ENCODE peak calls at places on chromosomes 3 and 15, in four cellular contexts. One of them, this sample, is unnamed.
A peak's percentile ranks its signal among the peaks of the same experiment; 100 is the strongest.

GRCh38 chr15:31434418-31435255 is 108.0 kb downstream of the KLF13 start:
- DNase-seq in H1: no peak
- DNase-seq in K562: no peak
- DNase-seq in GM12878: peak; percentile 69
- DNase-seq in this sample: no peak

GRCh38 chr3:167917969-167918368 is 177.8 kb downstream of the GOLIM4 start:
- DNase-seq in H1: no peak
- DNase-seq in K562: no peak
- DNase-seq in GM12878: no peak
- DNase-seq in this sample: no peak

GRCh38 chr3:120368172-120368571 is 19.0 kb upstream of the LRRC58 start:
- DNase-seq in H1: no peak
- DNase-seq in K562: no peak
- DNase-seq in GM12878: no peak
- DNase-seq in this sample: no peak

GRCh38 chr3:187064210-187065115 is 74.8 kb downstream of the RPL39L start:
- DNase-seq in H1: no peak
- DNase-seq in K562: no peak
- DNase-seq in GM12878: no peak
- DNase-seq in this sample: peak; percentile 65

GRCh38 chr3:59425942-59426341 is 376.1 kb upstream of the CFAP20DC start:
- DNase-seq in H1: no peak
- DNase-seq in K562: no peak
- DNase-seq in GM12878: no peak
- DNase-seq in this sample: no peak

GRCh38 chr3:48698891-48699290 is 13.2 kb upstream of the NCKIPSD start:
- DNase-seq in H1: no peak
- DNase-seq in K562: no peak
- DNase-seq in GM12878: no peak
- DNase-seq in this sample: no peak

GRCh38 chr3:115958531-115958930 is 335.2 kb downstream of the GAP43 start:
- DNase-seq in H1: no peak
- DNase-seq in K562: no peak
- DNase-seq in GM12878: no peak
- DNase-seq in this sample: no peak

GRCh38 chr3:514206-514605 is 317.6 kb downstream of the CHL1 start:
- DNase-seq in H1: no peak
- DNase-seq in K562: no peak
- DNase-seq in GM12878: no peak
- DNase-seq in this sample: no peak

GRCh38 chr3:169264711-169265110 is 398.8 kb downstream of the MECOM start:
- DNase-seq in H1: no peak
- DNase-seq in K562: no peak
- DNase-seq in GM12878: no peak
- DNase-seq in this sample: no peak

DNA sequence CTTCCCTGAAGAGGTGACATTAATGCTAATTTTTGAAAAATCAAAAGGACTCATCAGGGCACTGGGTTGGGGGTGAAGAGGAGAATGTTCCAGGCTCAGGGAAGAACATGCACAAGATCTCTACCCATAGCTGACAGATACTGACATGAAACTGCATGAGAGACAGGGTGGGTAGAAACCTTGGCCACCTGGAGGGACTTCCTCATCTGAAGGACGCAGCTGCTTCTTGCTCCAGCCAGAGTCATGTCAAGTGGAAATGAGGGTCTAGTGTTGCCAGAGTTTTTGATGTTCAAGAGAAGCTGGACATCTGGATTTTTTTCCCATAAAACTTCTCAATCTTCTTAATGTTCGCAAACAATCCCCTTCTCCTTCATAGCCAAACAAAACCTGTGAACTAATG is 29.7 kb downstream of the AMOTL2 start:
- DNase-seq in H1: no peak
- DNase-seq in K562: no peak
- DNase-seq in GM12878: no peak
- DNase-seq in this sample: no peak
- TF ChIP-seq CEBPB in H1: no peak
- TF ChIP-seq CEBPB in K562: no peak
- TF ChIP-seq CEBPB in GM12878: no peak
- TF ChIP-seq CEBPB in this sample: no peak

GRCh38 chr3:49804141-49805041 is 1.3 kb downstream of the INKA1 start:
- DNase-seq in H1: no peak
- DNase-seq in K562: no peak
- DNase-seq in GM12878: no peak
- DNase-seq in this sample: no peak

GRCh38 chr3:49806838-49807237 is 3.8 kb downstream of the INKA1 start:
- DNase-seq in H1: no peak
- DNase-seq in K562: no peak
- DNase-seq in GM12878: no peak
- DNase-seq in this sample: no peak

GRCh38 chr3:49805884-49806701 is 3.0 kb downstream of the INKA1 start:
- DNase-seq in H1: no peak
- DNase-seq in K562: peak; percentile 84
- DNase-seq in GM12878: no peak
- DNase-seq in this sample: no peak

GRCh38 chr3:49803464-49804140 is 541 bp downstream of the INKA1 start:
- DNase-seq in H1: no peak
- DNase-seq in K562: peak; percentile 80
- DNase-seq in GM12878: no peak
- DNase-seq in this sample: no peak

DNA sequence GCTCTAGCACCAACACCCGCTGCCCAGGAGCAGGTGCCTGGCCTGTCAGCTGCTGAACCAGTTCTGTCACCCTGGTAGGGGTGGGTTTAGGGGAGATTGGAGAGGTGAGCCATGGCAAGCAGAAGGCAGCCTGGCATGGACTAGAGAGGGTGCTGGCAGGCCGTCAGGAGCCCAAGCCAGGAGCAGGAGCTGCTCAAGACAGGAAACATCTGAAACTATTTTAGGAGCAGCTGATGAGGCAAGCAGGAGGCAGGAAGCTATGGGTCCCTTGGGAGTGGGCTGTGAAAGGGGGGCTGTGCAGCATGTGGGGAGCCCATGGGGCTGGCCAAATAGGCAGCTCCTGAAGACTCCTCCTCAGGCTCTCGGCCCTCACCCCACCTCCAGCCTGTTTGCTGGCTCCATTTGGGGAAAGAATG is 2.3 kb downstream of the INKA1 start:
- DNase-seq in H1: no peak
- DNase-seq in K562: no peak
- DNase-seq in GM12878: no peak
- DNase-seq in this sample: no peak
- TF ChIP-seq CBX5 in H1: no peak
- TF ChIP-seq CBX5 in K562: no peak
- TF ChIP-seq CBX5 in GM12878: no peak
- TF ChIP-seq CBX5 in this sample: no peak

DNA sequence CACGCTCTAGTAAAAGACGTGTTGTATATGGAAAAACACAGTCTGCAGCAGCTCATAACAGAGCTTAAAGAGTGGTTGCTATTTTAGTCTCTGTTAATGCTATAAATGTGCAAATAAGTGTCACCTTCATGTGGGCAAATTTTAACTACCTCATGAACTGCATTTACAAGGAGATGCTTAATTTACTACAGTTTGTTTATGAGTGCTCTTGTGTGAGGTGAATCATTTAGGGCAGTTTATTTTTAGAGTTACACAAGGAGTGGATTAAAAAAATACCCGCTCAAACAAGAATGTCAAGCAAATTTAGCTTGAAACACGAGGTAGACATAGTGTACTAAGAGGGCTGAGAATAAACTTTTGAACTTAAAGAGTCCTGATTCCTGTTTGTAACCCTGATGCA is 579.0 kb downstream of the MFSD1 start:
- DNase-seq in H1: no peak
- DNase-seq in K562: no peak
- DNase-seq in GM12878: no peak
- DNase-seq in this sample: no peak
- TF ChIP-seq CEBPB in H1: no peak
- TF ChIP-seq CEBPB in K562: no peak
- TF ChIP-seq CEBPB in GM12878: no peak
- TF ChIP-seq CEBPB in this sample: no peak

GRCh38 chr3:146241523-146242240 is 9.2 kb downstream of the PLSCR4 start:
- DNase-seq in H1: no peak
- DNase-seq in K562: peak; percentile 9
- DNase-seq in GM12878: no peak
- DNase-seq in this sample: no peak
- TF ChIP-seq CBX5 in H1: no peak
- TF ChIP-seq CBX5 in K562: no peak
- TF ChIP-seq CBX5 in GM12878: no peak
- TF ChIP-seq CBX5 in this sample: no peak